ENCODE peak calls at places on chromosomes 16 and 17, in ten cellular contexts. One of them, this sample, is unnamed.

GRCh38 chr16:11583889-11584565 is 2.7 kb downstream of the LITAF start:
- DNase-seq in Calu3: peak
- DNase-seq in MCF 10A: no peak
- DNase-seq in GM19239: peak
- DNase-seq in head of caudate nucleus: no peak
- DNase-seq in foreskin fibroblast: no peak
- DNase-seq in ELF-1: no peak
- DNase-seq in astrocyte of the hippocampus: no peak
- DNase-seq in lower lobe of right lung: peak
- DNase-seq in brain microvascular endothelial cell: no peak
- DNase-seq in this sample: no peak

GRCh38 chr16:57469917-57470470 is 7.5 kb downstream of the POLR2C start:
- DNase-seq in Calu3: no peak
- DNase-seq in MCF 10A: peak
- DNase-seq in GM19239: no peak
- DNase-seq in head of caudate nucleus: no peak
- DNase-seq in foreskin fibroblast: peak
- DNase-seq in ELF-1: no peak
- DNase-seq in astrocyte of the hippocampus: no peak
- DNase-seq in lower lobe of right lung: no peak
- DNase-seq in brain microvascular endothelial cell: no peak
- DNase-seq in this sample: no peak

GRCh38 chr16:78915916-78916315 is 684.6 kb downstream of the MAF start:
- DNase-seq in Calu3: no peak
- DNase-seq in MCF 10A: no peak
- DNase-seq in GM19239: no peak
- DNase-seq in head of caudate nucleus: no peak
- DNase-seq in foreskin fibroblast: no peak
- DNase-seq in ELF-1: no peak
- DNase-seq in astrocyte of the hippocampus: no peak
- DNase-seq in lower lobe of right lung: no peak
- DNase-seq in brain microvascular endothelial cell: no peak
- DNase-seq in this sample: no peak

GRCh38 chr16:68311316-68311620 is 449 bp downstream of the PRMT7 start:
- DNase-seq in Calu3: no peak
- DNase-seq in MCF 10A: peak
- DNase-seq in GM19239: peak
- DNase-seq in head of caudate nucleus: no peak
- DNase-seq in foreskin fibroblast: no peak
- DNase-seq in ELF-1: no peak
- DNase-seq in astrocyte of the hippocampus: no peak
- DNase-seq in lower lobe of right lung: no peak
- DNase-seq in brain microvascular endothelial cell: peak
- DNase-seq in this sample: no peak

GRCh38 chr17:38324732-38325131 is 19.0 kb downstream of the GPR179 start:
- DNase-seq in Calu3: no peak
- DNase-seq in MCF 10A: no peak
- DNase-seq in GM19239: no peak
- DNase-seq in head of caudate nucleus: no peak
- DNase-seq in foreskin fibroblast: no peak
- DNase-seq in ELF-1: no peak
- DNase-seq in astrocyte of the hippocampus: no peak
- DNase-seq in lower lobe of right lung: no peak
- DNase-seq in brain microvascular endothelial cell: no peak
- DNase-seq in this sample: peak

GRCh38 chr17:27976331-27976730 is 66.1 kb upstream of the NLK start:
- DNase-seq in Calu3: no peak
- DNase-seq in MCF 10A: no peak
- DNase-seq in GM19239: peak
- DNase-seq in head of caudate nucleus: no peak
- DNase-seq in foreskin fibroblast: no peak
- DNase-seq in ELF-1: no peak
- DNase-seq in astrocyte of the hippocampus: peak
- DNase-seq in lower lobe of right lung: no peak
- DNase-seq in brain microvascular endothelial cell: peak
- DNase-seq in this sample: no peak

GRCh38 chr17:80082403-80083135 is 18.8 kb upstream of the GAA start:
- DNase-seq in Calu3: peak
- DNase-seq in MCF 10A: peak
- DNase-seq in GM19239: peak
- DNase-seq in head of caudate nucleus: no peak
- DNase-seq in foreskin fibroblast: peak
- DNase-seq in ELF-1: peak
- DNase-seq in astrocyte of the hippocampus: peak
- DNase-seq in lower lobe of right lung: no peak
- DNase-seq in brain microvascular endothelial cell: peak
- DNase-seq in this sample: peak

GRCh38 chr17:57874434-57875108 is 24.7 kb upstream of the MRPS23 start:
- DNase-seq in Calu3: no peak
- DNase-seq in MCF 10A: peak
- DNase-seq in GM19239: no peak
- DNase-seq in head of caudate nucleus: peak
- DNase-seq in foreskin fibroblast: peak
- DNase-seq in ELF-1: peak
- DNase-seq in astrocyte of the hippocampus: peak
- DNase-seq in lower lobe of right lung: peak
- DNase-seq in brain microvascular endothelial cell: peak
- DNase-seq in this sample: peak

GRCh38 chr16:89216315-89217137 is 977 bp upstream of the ZNF778 start:
- DNase-seq in Calu3: peak
- DNase-seq in MCF 10A: peak
- DNase-seq in GM19239: peak
- DNase-seq in head of caudate nucleus: peak
- DNase-seq in foreskin fibroblast: peak
- DNase-seq in ELF-1: peak
- DNase-seq in astrocyte of the hippocampus: peak
- DNase-seq in lower lobe of right lung: peak
- DNase-seq in brain microvascular endothelial cell: peak
- DNase-seq in this sample: peak

GRCh38 chr17:62965149-62965648 is 836 bp upstream of the TANC2 start:
- DNase-seq in Calu3: no peak
- DNase-seq in MCF 10A: no peak
- DNase-seq in GM19239: no peak
- DNase-seq in head of caudate nucleus: no peak
- DNase-seq in foreskin fibroblast: no peak
- DNase-seq in ELF-1: no peak
- DNase-seq in astrocyte of the hippocampus: no peak
- DNase-seq in lower lobe of right lung: no peak
- DNase-seq in brain microvascular endothelial cell: no peak
- DNase-seq in this sample: no peak

GRCh38 chr16:84181144-84181915 is 5.5 kb downstream of the TAF1C start:
- DNase-seq in Calu3: no peak
- DNase-seq in MCF 10A: no peak
- DNase-seq in GM19239: no peak
- DNase-seq in head of caudate nucleus: no peak
- DNase-seq in foreskin fibroblast: no peak
- DNase-seq in ELF-1: no peak
- DNase-seq in astrocyte of the hippocampus: no peak
- DNase-seq in lower lobe of right lung: no peak
- DNase-seq in brain microvascular endothelial cell: no peak
- DNase-seq in this sample: peak

GRCh38 chr17:1180958-1181768 is 1.4 kb upstream of the ABR start:
- DNase-seq in Calu3: no peak
- DNase-seq in MCF 10A: no peak
- DNase-seq in GM19239: peak
- DNase-seq in head of caudate nucleus: peak
- DNase-seq in foreskin fibroblast: no peak
- DNase-seq in ELF-1: peak
- DNase-seq in astrocyte of the hippocampus: no peak
- DNase-seq in lower lobe of right lung: no peak
- DNase-seq in brain microvascular endothelial cell: no peak
- DNase-seq in this sample: peak

GRCh38 chr16:31348578-31348977 is 6.4 kb upstream of the ITGAX start:
- DNase-seq in Calu3: no peak
- DNase-seq in MCF 10A: no peak
- DNase-seq in GM19239: no peak
- DNase-seq in head of caudate nucleus: no peak
- DNase-seq in foreskin fibroblast: no peak
- DNase-seq in ELF-1: no peak
- DNase-seq in astrocyte of the hippocampus: no peak
- DNase-seq in lower lobe of right lung: no peak
- DNase-seq in brain microvascular endothelial cell: no peak
- DNase-seq in this sample: no peak

GRCh38 chr17:79365836-79366831 is 244.7 kb downstream of the RBFOX3 start:
- DNase-seq in Calu3: no peak
- DNase-seq in MCF 10A: no peak
- DNase-seq in GM19239: no peak
- DNase-seq in head of caudate nucleus: no peak
- DNase-seq in foreskin fibroblast: no peak
- DNase-seq in ELF-1: no peak
- DNase-seq in astrocyte of the hippocampus: no peak
- DNase-seq in lower lobe of right lung: peak
- DNase-seq in brain microvascular endothelial cell: no peak
- DNase-seq in this sample: no peak

GRCh38 chr16:9049241-9049640 is 42.2 kb upstream of the HAPSTR1 start:
- DNase-seq in Calu3: no peak
- DNase-seq in MCF 10A: peak
- DNase-seq in GM19239: no peak
- DNase-seq in head of caudate nucleus: no peak
- DNase-seq in foreskin fibroblast: peak
- DNase-seq in ELF-1: no peak
- DNase-seq in astrocyte of the hippocampus: no peak
- DNase-seq in lower lobe of right lung: no peak
- DNase-seq in brain microvascular endothelial cell: peak
- DNase-seq in this sample: no peak

GRCh38 chr16:67311607-67312449 is 14.7 kb downstream of the KCTD19 start:
- DNase-seq in Calu3: no peak
- DNase-seq in MCF 10A: peak
- DNase-seq in GM19239: no peak
- DNase-seq in head of caudate nucleus: no peak
- DNase-seq in foreskin fibroblast: peak
- DNase-seq in ELF-1: no peak
- DNase-seq in astrocyte of the hippocampus: peak
- DNase-seq in lower lobe of right lung: no peak
- DNase-seq in brain microvascular endothelial cell: peak
- DNase-seq in this sample: no peak

GRCh38 chr17:41301204-41301790 is 1.4 kb downstream of the KRTAP29-1 start:
- DNase-seq in Calu3: no peak
- DNase-seq in MCF 10A: peak
- DNase-seq in GM19239: no peak
- DNase-seq in head of caudate nucleus: no peak
- DNase-seq in foreskin fibroblast: no peak
- DNase-seq in ELF-1: no peak
- DNase-seq in astrocyte of the hippocampus: no peak
- DNase-seq in lower lobe of right lung: no peak
- DNase-seq in brain microvascular endothelial cell: no peak
- DNase-seq in this sample: no peak

GRCh38 chr16:82761236-82761635 is 134.5 kb downstream of the CDH13 start:
- DNase-seq in Calu3: no peak
- DNase-seq in MCF 10A: peak
- DNase-seq in GM19239: no peak
- DNase-seq in head of caudate nucleus: no peak
- DNase-seq in foreskin fibroblast: peak
- DNase-seq in ELF-1: no peak
- DNase-seq in astrocyte of the hippocampus: peak
- DNase-seq in lower lobe of right lung: peak
- DNase-seq in brain microvascular endothelial cell: peak
- DNase-seq in this sample: no peak

GRCh38 chr17:1197781-1198490 is 18.2 kb upstream of the ABR start:
- DNase-seq in Calu3: no peak
- DNase-seq in MCF 10A: no peak
- DNase-seq in GM19239: peak
- DNase-seq in head of caudate nucleus: peak
- DNase-seq in foreskin fibroblast: peak
- DNase-seq in ELF-1: peak
- DNase-seq in astrocyte of the hippocampus: peak
- DNase-seq in lower lobe of right lung: peak
- DNase-seq in brain microvascular endothelial cell: no peak
- DNase-seq in this sample: no peak

GRCh38 chr16:30351586-30352419 is 3.3 kb downstream of the CD2BP2 start:
- DNase-seq in Calu3: no peak
- DNase-seq in MCF 10A: peak
- DNase-seq in GM19239: no peak
- DNase-seq in head of caudate nucleus: peak
- DNase-seq in foreskin fibroblast: peak
- DNase-seq in ELF-1: no peak
- DNase-seq in astrocyte of the hippocampus: peak
- DNase-seq in lower lobe of right lung: peak
- DNase-seq in brain microvascular endothelial cell: peak
- DNase-seq in this sample: no peak

GRCh38 chr17:252456-252855 is 71.0 kb upstream of the DOC2B start:
- DNase-seq in Calu3: no peak
- DNase-seq in MCF 10A: no peak
- DNase-seq in GM19239: no peak
- DNase-seq in head of caudate nucleus: peak
- DNase-seq in foreskin fibroblast: no peak
- DNase-seq in ELF-1: no peak
- DNase-seq in astrocyte of the hippocampus: no peak
- DNase-seq in lower lobe of right lung: no peak
- DNase-seq in brain microvascular endothelial cell: no peak
- DNase-seq in this sample: no peak

GRCh38 chr17:49846938-49847712 is 744 bp downstream of the TAC4 start:
- DNase-seq in Calu3: no peak
- DNase-seq in MCF 10A: no peak
- DNase-seq in GM19239: no peak
- DNase-seq in head of caudate nucleus: no peak
- DNase-seq in foreskin fibroblast: no peak
- DNase-seq in ELF-1: no peak
- DNase-seq in astrocyte of the hippocampus: no peak
- DNase-seq in lower lobe of right lung: no peak
- DNase-seq in brain microvascular endothelial cell: no peak
- DNase-seq in this sample: peak

GRCh38 chr16:31157136-31157535 is 7.3 kb upstream of the PRSS36 start:
- DNase-seq in Calu3: no peak
- DNase-seq in MCF 10A: no peak
- DNase-seq in GM19239: no peak
- DNase-seq in head of caudate nucleus: no peak
- DNase-seq in foreskin fibroblast: no peak
- DNase-seq in ELF-1: no peak
- DNase-seq in astrocyte of the hippocampus: no peak
- DNase-seq in lower lobe of right lung: peak
- DNase-seq in brain microvascular endothelial cell: no peak
- DNase-seq in this sample: no peak

GRCh38 chr17:20211246-20211645 is 202.1 kb downstream of the SPECC1 start:
- DNase-seq in Calu3: no peak
- DNase-seq in MCF 10A: no peak
- DNase-seq in GM19239: no peak
- DNase-seq in head of caudate nucleus: no peak
- DNase-seq in foreskin fibroblast: no peak
- DNase-seq in ELF-1: no peak
- DNase-seq in astrocyte of the hippocampus: no peak
- DNase-seq in lower lobe of right lung: no peak
- DNase-seq in brain microvascular endothelial cell: no peak
- DNase-seq in this sample: no peak

GRCh38 chr17:56592487-56593072 is 919 bp upstream of the NOG start:
- DNase-seq in Calu3: peak
- DNase-seq in MCF 10A: peak
- DNase-seq in GM19239: peak
- DNase-seq in head of caudate nucleus: peak
- DNase-seq in foreskin fibroblast: peak
- DNase-seq in ELF-1: peak
- DNase-seq in astrocyte of the hippocampus: peak
- DNase-seq in lower lobe of right lung: peak
- DNase-seq in brain microvascular endothelial cell: no peak
- DNase-seq in this sample: peak

GRCh38 chr16:10827691-10828341 is 9.2 kb upstream of the TVP23A start:
- DNase-seq in Calu3: no peak
- DNase-seq in MCF 10A: peak
- DNase-seq in GM19239: no peak
- DNase-seq in head of caudate nucleus: no peak
- DNase-seq in foreskin fibroblast: peak
- DNase-seq in ELF-1: no peak
- DNase-seq in astrocyte of the hippocampus: peak
- DNase-seq in lower lobe of right lung: peak
- DNase-seq in brain microvascular endothelial cell: peak
- DNase-seq in this sample: no peak

GRCh38 chr17:35010093-35010492 is 29.8 kb downstream of the LIG3 start:
- DNase-seq in Calu3: no peak
- DNase-seq in MCF 10A: no peak
- DNase-seq in GM19239: no peak
- DNase-seq in head of caudate nucleus: no peak
- DNase-seq in foreskin fibroblast: peak
- DNase-seq in ELF-1: no peak
- DNase-seq in astrocyte of the hippocampus: no peak
- DNase-seq in lower lobe of right lung: no peak
- DNase-seq in brain microvascular endothelial cell: no peak
- DNase-seq in this sample: no peak

GRCh38 chr16:56189990-56190902 is 1.0 kb upstream of the GNAO1 start:
- DNase-seq in Calu3: no peak
- DNase-seq in MCF 10A: no peak
- DNase-seq in GM19239: no peak
- DNase-seq in head of caudate nucleus: peak
- DNase-seq in foreskin fibroblast: peak
- DNase-seq in ELF-1: peak
- DNase-seq in astrocyte of the hippocampus: no peak
- DNase-seq in lower lobe of right lung: no peak
- DNase-seq in brain microvascular endothelial cell: no peak
- DNase-seq in this sample: no peak